ENCODE peak calls at places on chromosomes 3 and 15, in seven cellular contexts. R is SK-N-SH, V is HCT116, K is K562, Q is HepG2, T is H1, L is GM12878. F is an unnamed sample.

GRCh38 chr3:45759851-45760250 is 36.5 kb downstream of the SLC6A20 start:
- DNase-seq in V (no peak), T (no peak), R (no peak), Q (no peak), K (no peak), L (no peak), F (no peak)

GRCh38 chr15:51117270-51117669 is 22.6 kb upstream of the TNFAIP8L3 start:
- DNase-seq in R (no peak), T (no peak), K (no peak), Q (no peak), L (no peak), V (no peak), F (no peak)

GRCh38 chr3:149554826-149555225 is 80.3 kb downstream of the TM4SF4 start:
- DNase-seq in V (peak; percentile 49), Q (no peak), K (no peak), T (no peak), R (no peak), L (no peak), F (no peak)

GRCh38 chr3:73558399-73559075 is 66.2 kb downstream of the PDZRN3 start:
- DNase-seq in L (no peak), K (no peak), Q (no peak), R (no peak), V (no peak), T (no peak), F (no peak)

GRCh38 chr15:58484794-58485600 is 53.2 kb downstream of the LIPC start:
- DNase-seq in R (no peak), T (no peak), V (no peak), L (no peak), K (no peak), Q (no peak), F (no peak)

GRCh38 chr3:72041531-72041930 is 256.6 kb upstream of the PROK2 start:
- DNase-seq in T (no peak), K (no peak), L (no peak), V (no peak), Q (no peak), R (no peak), F (no peak)

GRCh38 chr15:68608206-68608843 is 29.5 kb downstream of the CORO2B start:
- DNase-seq in R (no peak), T (no peak), K (no peak), Q (no peak), L (no peak), V (no peak), F (peak; percentile 63)

GRCh38 chr15:69855601-69856000 is 242.1 kb downstream of the TLE3 start:
- DNase-seq in V (no peak), L (no peak), K (no peak), Q (no peak), R (peak; percentile 46), T (no peak), F (no peak)

GRCh38 chr3:150589759-150590158 is 13.4 kb upstream of the SELENOT start:
- DNase-seq in K (peak; percentile 25), Q (no peak), V (no peak), L (no peak), R (no peak), T (no peak), F (no peak)

GRCh38 chr15:100528833-100529428 is at the start of gene CERS3:
- DNase-seq in K (no peak), Q (no peak), L (no peak), R (no peak), T (no peak), V (no peak), F (no peak)

GRCh38 chr3:32082727-32083126 is 23.7 kb upstream of the GPD1L start:
- DNase-seq in R (no peak), Q (no peak), K (no peak), T (no peak), L (no peak), V (no peak), F (no peak)

GRCh38 chr3:154243353-154243752 is 80.9 kb downstream of the DHX36 start:
- DNase-seq in L (no peak), R (no peak), Q (no peak), V (no peak), K (no peak), T (no peak), F (no peak)

GRCh38 chr3:121786485-121786884 is 36.9 kb upstream of the GOLGB1 start:
- DNase-seq in Q (no peak), R (no peak), L (no peak), V (no peak), K (no peak), T (no peak), F (no peak)

GRCh38 chr3:23735575-23736326 is 70.0 kb upstream of the UBE2E1 start:
- DNase-seq in K (no peak), L (no peak), T (no peak), Q (no peak), R (peak; percentile 88), V (no peak), F (no peak)

GRCh38 chr3:46660543-46661523 is 32.6 kb downstream of the ALS2CL start:
- DNase-seq in V (no peak), R (peak; percentile 27), Q (no peak), K (no peak), T (no peak), L (no peak), F (no peak)

GRCh38 chr3:111615880-111616279 is 20.7 kb upstream of the ZBED2 start:
- DNase-seq in T (no peak), K (no peak), Q (no peak), L (no peak), V (no peak), R (no peak), F (no peak)

GRCh38 chr3:127065561-127066270 is 82.8 kb downstream of the PLXNA1 start:
- DNase-seq in Q (no peak), V (no peak), T (no peak), R (no peak), K (no peak), L (no peak), F (no peak)

GRCh38 chr3:153973722-153974121 is 147.5 kb upstream of the ARHGEF26 start:
- DNase-seq in Q (no peak), T (no peak), L (no peak), K (no peak), V (no peak), R (no peak), F (no peak)

GRCh38 chr15:75508741-75509532 is 57.4 kb upstream of the SIN3A start:
- DNase-seq in L (no peak), R (peak; percentile 40), T (no peak), K (peak; percentile 34), Q (peak; percentile 23), V (peak; percentile 32), F (no peak)

GRCh38 chr3:107369791-107370190 is 7.4 kb upstream of the CCDC54 start:
- DNase-seq in V (no peak), Q (no peak), T (no peak), K (no peak), R (no peak), L (no peak), F (no peak)

GRCh38 chr3:6119367-6119766 is 741.5 kb upstream of the GRM7 start:
- DNase-seq in T (no peak), Q (no peak), K (no peak), V (no peak), R (no peak), L (no peak), F (no peak)

GRCh38 chr15:84991313-84991712 is 9.7 kb downstream of the PDE8A start:
- DNase-seq in Q (no peak), R (no peak), L (no peak), T (no peak), V (no peak), K (no peak), F (no peak)

GRCh38 chr3:46062679-46063078 is 35.4 kb upstream of the XCR1 start:
- DNase-seq in R (no peak), K (no peak), V (no peak), L (no peak), T (no peak), Q (no peak), F (no peak)

GRCh38 chr15:98062869-98063268 is 102.4 kb downstream of the ARRDC4 start:
- DNase-seq in K (no peak), T (no peak), Q (no peak), L (no peak), R (no peak), V (no peak), F (no peak)

GRCh38 chr3:167437428-167438139 is 36.3 kb downstream of the SERPINI2 start:
- DNase-seq in T (no peak), V (no peak), Q (no peak), L (no peak), R (no peak), K (no peak), F (no peak)

GRCh38 chr15:62758952-62759349 is 283.6 kb upstream of the TPM1 start:
- DNase-seq in T (no peak), L (no peak), V (no peak), Q (no peak), R (no peak), K (no peak), F (no peak)
- H3K4me1 ChIP-seq in T (peaks cover 12% of the 10 kb centered on the region), L (no peaks in the 10 kb centered on the region), V (peaks cover 6% of the 10 kb centered on the region), Q (peaks cover 54% of the 10 kb centered on the region), R (peaks cover 19% of the 10 kb centered on the region), K (no peaks in the 10 kb centered on the region), F (peaks cover 13% of the 10 kb centered on the region)

DNA sequence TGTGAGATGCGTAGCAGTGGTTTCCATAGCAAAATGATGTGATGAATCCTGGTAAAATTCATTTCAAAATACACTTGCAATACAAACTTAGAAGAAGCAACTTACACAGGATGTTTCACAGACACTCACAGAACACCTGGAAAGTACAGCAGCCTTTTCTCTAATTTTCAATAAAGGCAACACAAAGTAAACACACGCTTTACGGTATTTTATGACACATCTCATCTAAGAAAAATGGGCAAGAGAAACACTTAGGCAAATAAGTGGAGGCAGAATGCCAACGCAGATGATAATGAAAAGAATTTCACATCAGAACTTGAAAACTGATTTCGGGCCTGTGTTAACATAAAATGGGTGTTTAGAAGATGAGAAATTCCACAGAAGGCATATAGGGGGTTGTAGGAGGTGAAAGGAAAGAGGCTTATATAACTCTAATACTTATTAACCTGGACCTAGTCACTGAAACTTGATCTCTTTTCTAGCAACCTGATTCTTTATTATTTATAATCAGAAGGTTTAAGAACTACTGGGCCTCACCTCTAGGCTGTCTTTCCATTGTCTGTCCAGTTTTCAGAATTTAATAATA is 25.6 kb upstream of the MAP3K13 start:
- DNase-seq in K (no peak), Q (peak; percentile 64), V (no peak), R (no peak), L (no peak), T (no peak), F (no peak)
- TF ChIP-seq YY1 in K (no peak), Q (no peak), V (no peak), R (no peak), L (no peak), T (no peak), F (no peak)

DNA sequence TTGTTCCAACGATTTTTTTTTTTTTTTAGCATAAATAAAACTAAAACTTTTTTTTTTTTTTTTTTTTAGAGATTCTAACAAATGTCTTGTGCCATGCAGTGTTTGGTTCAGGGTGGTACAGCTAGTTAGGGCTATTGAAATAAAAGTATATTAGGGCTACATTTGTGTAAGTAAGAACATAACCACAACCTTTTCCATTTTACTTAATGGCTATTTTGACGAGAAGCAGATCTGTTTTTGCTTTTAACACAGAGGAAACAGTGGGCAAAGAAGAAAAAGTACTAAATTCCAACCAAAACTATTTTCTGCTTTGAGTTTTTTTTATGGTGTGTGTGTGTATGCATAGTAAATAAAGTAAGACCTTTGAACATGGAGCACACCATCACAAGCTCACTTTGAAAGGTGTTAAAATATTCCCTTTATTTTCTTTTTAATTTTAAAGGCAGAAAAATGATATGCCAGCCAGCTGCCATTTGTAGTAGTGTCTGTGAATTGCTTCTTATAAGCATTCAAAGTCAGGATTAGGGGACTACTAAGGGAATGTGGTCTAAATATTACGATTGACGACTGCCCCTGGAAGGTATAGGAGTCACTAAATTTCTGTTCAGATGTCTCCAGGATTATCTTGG is 3.0 kb downstream of the RARB start:
- DNase-seq in R (no peak), V (no peak), K (no peak), L (no peak), Q (no peak), T (no peak), F (no peak)
- H3K4me1 ChIP-seq in R (peaks cover 23% of the 10 kb centered on the region), V (no peaks in the 10 kb centered on the region), K (no peaks in the 10 kb centered on the region), L (no peaks in the 10 kb centered on the region), Q (peaks cover 40% of the 10 kb centered on the region), T (peaks cover 3% of the 10 kb centered on the region), F (no peaks in the 10 kb centered on the region)

GRCh38 chr3:116517308-116517707 is 72.0 kb upstream of the LSAMP start:
- DNase-seq in R (no peak), Q (no peak), V (no peak), L (no peak), T (no peak), K (no peak), F (no peak)
- TF ChIP-seq YY1 in R (no peak), Q (no peak), V (no peak), L (no peak), T (no peak), K (no peak), F (no peak)